ENCODE peak calls at places on chromosomes 3 and 15, in four cellular contexts. P is mucosa of gallbladder; W is stimulated activated CD4-positive, alpha-beta T cell treated with anti-CD3 and anti-CD28 coated beads, TNF-alpha, amount 100 ng/mL, for 1 hour; S is stimulated activated CD8-positive, alpha-beta memory T cell treated with anti-CD3 and anti-CD28 coated beads, Interleukin-2, amount 100 ng/mL, for 1 hour. O is an unnamed sample.

GRCh38 chr3:120072867-120073525 is 21.3 kb downstream of the GSK3B start:
- DNase-seq in P (no peak), W (no peak), S (no peak), O (no peak)

GRCh38 chr3:15601399-15602145 is at the start of the genes BTD and HACL1:
- DNase-seq in P (peak; percentile 97), W (peak; percentile 94), S (peak; percentile 97), O (peak; percentile 97)

GRCh38 chr15:70038730-70039392 is 58.9 kb downstream of the TLE3 start:
- DNase-seq in P (no peak), W (no peak), S (no peak), O (no peak)

GRCh38 chr3:181735921-181736320 is 24.2 kb downstream of the SOX2 start:
- DNase-seq in P (no peak), W (no peak), S (no peak), O (no peak)

GRCh38 chr3:120683213-120683612 is 1.2 kb upstream of the HGD start:
- DNase-seq in P (no peak), W (no peak), S (no peak), O (peak; percentile 44)

GRCh38 chr15:75827691-75828090 is 15.6 kb upstream of the UBE2Q2 start:
- DNase-seq in P (no peak), W (no peak), S (no peak), O (no peak)

GRCh38 chr3:149487598-149488197 is 13.2 kb downstream of the TM4SF4 start:
- DNase-seq in P (no peak), W (no peak), S (no peak), O (no peak)

GRCh38 chr3:100024520-100025303 is 89.6 kb downstream of the FILIP1L start:
- DNase-seq in P (no peak), W (no peak), S (no peak), O (no peak)

GRCh38 chr3:70811880-70812279 is 499.4 kb upstream of the MDFIC2 start:
- DNase-seq in P (no peak), W (no peak), S (no peak), O (no peak)

GRCh38 chr3:30263921-30264313 is 342.5 kb upstream of the TGFBR2 start:
- DNase-seq in P (no peak), W (no peak), S (no peak), O (no peak)

GRCh38 chr3:43584043-43584826 is 37.6 kb downstream of the ANO10 start:
- DNase-seq in P (no peak), W (no peak), S (no peak), O (no peak)

GRCh38 chr3:131282967-131283366 is 98.6 kb upstream of the NUDT16 start:
- DNase-seq in P (no peak), W (no peak), S (no peak), O (no peak)

GRCh38 chr15:92808611-92809063 is 91.5 kb upstream of the CHD2 start:
- DNase-seq in P (no peak), W (no peak), S (no peak), O (peak; percentile 46)

GRCh38 chr15:87638554-87639083 is 617.9 kb downstream of the NTRK3 start:
- DNase-seq in P (no peak), W (no peak), S (no peak), O (no peak)

GRCh38 chr3:48157215-48157840 is 30.9 kb downstream of the CDC25A start:
- DNase-seq in P (no peak), W (no peak), S (no peak), O (no peak)

GRCh38 chr15:50953302-50953701 is 44.8 kb downstream of the AP4E1 start:
- DNase-seq in P (no peak), W (no peak), S (no peak), O (no peak)

GRCh38 chr3:32202496-32202895 is 36.0 kb upstream of the CMTM8 start:
- DNase-seq in P (no peak), W (no peak), S (no peak), O (no peak)

GRCh38 chr15:56192659-56193442 is 50.8 kb downstream of the RFX7 start:
- DNase-seq in P (no peak), W (no peak), S (no peak), O (no peak)

GRCh38 chr15:35067501-35068347 is 17.4 kb downstream of the NANOGP8 start:
- DNase-seq in P (no peak), W (no peak), S (no peak), O (peak; percentile 5)

GRCh38 chr3:119418641-119419040 is 44.8 kb downstream of the TMEM39A start:
- DNase-seq in P (no peak), W (no peak), S (no peak), O (no peak)

GRCh38 chr3:157491136-157491535 is 12.1 kb downstream of the VEPH1 start:
- DNase-seq in P (no peak), W (no peak), S (no peak), O (no peak)

GRCh38 chr15:62121273-62122015 is 43.6 kb downstream of the C2CD4B start:
- DNase-seq in P (no peak), W (no peak), S (no peak), O (no peak)

GRCh38 chr15:44735482-44736260 is 657 bp upstream of the TRIM69 start:
- DNase-seq in P (no peak), W (no peak), S (no peak), O (no peak)

GRCh38 chr3:13391308-13391707 is 28.8 kb downstream of the NUP210 start:
- DNase-seq in P (no peak), W (no peak), S (no peak), O (no peak)

GRCh38 chr3:149215474-149215873 is 6.2 kb downstream of the CP start:
- DNase-seq in P (no peak), W (no peak), S (no peak), O (no peak)

GRCh38 chr3:168249539-168250414 is 154.1 kb upstream of the GOLIM4 start:
- DNase-seq in P (peak; percentile 64), W (no peak), S (no peak), O (peak; percentile 17)

GRCh38 chr15:52682776-52683175 is 3.6 kb upstream of the ATOSA start:
- DNase-seq in P (no peak), W (no peak), S (no peak), O (no peak)

GRCh38 chr3:110027446-110027845 is 690.1 kb upstream of the DPPA4 start:
- DNase-seq in P (no peak), W (no peak), S (no peak), O (no peak)

GRCh38 chr3:9147215-9147895 is 102.1 kb downstream of the SRGAP3 start:
- DNase-seq in P (no peak), W (no peak), S (no peak), O (no peak)

GRCh38 chr3:10952525-10952924 is 40.0 kb upstream of the SLC6A1 start:
- DNase-seq in P (no peak), W (no peak), S (no peak), O (no peak)

GRCh38 chr3:150409527-150410310 is 1.6 kb downstream of the TSC22D2 start:
- DNase-seq in P (peak; percentile 56), W (no peak), S (peak; percentile 39), O (peak; percentile 48)

GRCh38 chr3:50994537-50994936 is 319.8 kb downstream of the DOCK3 start:
- DNase-seq in P (no peak), W (no peak), S (no peak), O (no peak)

O was measured in cerebellum.